ENCODE peak calls at places on chromosomes 5 and 9, in eight cellular contexts. One of them, this sample, is unnamed.

GRCh38 chr5:134549714-134550113 is 24.2 kb downstream of the JADE2 start:
- DNase-seq in HCT116: no peak
- DNase-seq in ovary: no peak
- DNase-seq in upper lobe of left lung: no peak
- DNase-seq in psoas muscle: no peak
- DNase-seq in fibroblast of lung: peak; percentile 85
- DNase-seq in OCI-LY7: no peak
- DNase-seq in endodermal cell: no peak
- DNase-seq in this sample: no peak

GRCh38 chr9:84325347-84325982 is 15.1 kb downstream of the SLC28A3 start:
- DNase-seq in HCT116: peak; percentile 15
- DNase-seq in upper lobe of left lung: no peak
- DNase-seq in OCI-LY7: no peak
- DNase-seq in endodermal cell: no peak
- DNase-seq in fibroblast of lung: peak; percentile 53
- DNase-seq in psoas muscle: no peak
- DNase-seq in ovary: no peak
- DNase-seq in this sample: no peak

GRCh38 chr5:6722015-6722414 is 8.8 kb downstream of the TENT4A start:
- DNase-seq in upper lobe of left lung: no peak
- DNase-seq in psoas muscle: no peak
- DNase-seq in endodermal cell: no peak
- DNase-seq in OCI-LY7: peak; percentile 52
- DNase-seq in fibroblast of lung: no peak
- DNase-seq in HCT116: no peak
- DNase-seq in ovary: no peak
- DNase-seq in this sample: no peak

GRCh38 chr9:112433715-112434392 is 52.8 kb upstream of the KIAA1958 start:
- DNase-seq in HCT116: no peak
- DNase-seq in endodermal cell: no peak
- DNase-seq in fibroblast of lung: no peak
- DNase-seq in OCI-LY7: no peak
- DNase-seq in ovary: no peak
- DNase-seq in psoas muscle: no peak
- DNase-seq in upper lobe of left lung: no peak
- DNase-seq in this sample: no peak

GRCh38 chr5:3352711-3353110 is 242.9 kb upstream of the IRX1 start:
- DNase-seq in upper lobe of left lung: no peak
- DNase-seq in HCT116: no peak
- DNase-seq in psoas muscle: no peak
- DNase-seq in ovary: no peak
- DNase-seq in endodermal cell: peak; percentile 7
- DNase-seq in fibroblast of lung: no peak
- DNase-seq in OCI-LY7: no peak
- DNase-seq in this sample: no peak

GRCh38 chr5:134248271-134248670 is 22.4 kb upstream of the PPP2CA start:
- DNase-seq in upper lobe of left lung: no peak
- DNase-seq in endodermal cell: no peak
- DNase-seq in HCT116: no peak
- DNase-seq in psoas muscle: no peak
- DNase-seq in OCI-LY7: no peak
- DNase-seq in fibroblast of lung: no peak
- DNase-seq in ovary: no peak
- DNase-seq in this sample: no peak

GRCh38 chr9:96459268-96460007 is 9.5 kb downstream of the HABP4 start:
- DNase-seq in upper lobe of left lung: no peak
- DNase-seq in HCT116: no peak
- DNase-seq in fibroblast of lung: peak; percentile 38
- DNase-seq in ovary: no peak
- DNase-seq in OCI-LY7: no peak
- DNase-seq in psoas muscle: no peak
- DNase-seq in endodermal cell: no peak
- DNase-seq in this sample: no peak

GRCh38 chr5:38528162-38528703 is 28.2 kb downstream of the LIFR start:
- DNase-seq in HCT116: no peak
- DNase-seq in ovary: no peak
- DNase-seq in OCI-LY7: no peak
- DNase-seq in upper lobe of left lung: no peak
- DNase-seq in psoas muscle: no peak
- DNase-seq in fibroblast of lung: no peak
- DNase-seq in endodermal cell: no peak
- DNase-seq in this sample: no peak

GRCh38 chr5:157571357-157571827 is 4.2 kb downstream of the ADAM19 start:
- DNase-seq in ovary: no peak
- DNase-seq in OCI-LY7: peak; percentile 89
- DNase-seq in psoas muscle: peak; percentile 60
- DNase-seq in endodermal cell: peak; percentile 85
- DNase-seq in upper lobe of left lung: no peak
- DNase-seq in HCT116: no peak
- DNase-seq in fibroblast of lung: peak; percentile 94
- DNase-seq in this sample: no peak

GRCh38 chr5:61301345-61301744 is 30.7 kb upstream of the ZSWIM6 start:
- DNase-seq in upper lobe of left lung: no peak
- DNase-seq in endodermal cell: no peak
- DNase-seq in ovary: no peak
- DNase-seq in OCI-LY7: no peak
- DNase-seq in psoas muscle: no peak
- DNase-seq in HCT116: no peak
- DNase-seq in fibroblast of lung: peak; percentile 63
- DNase-seq in this sample: no peak
- H3K4me1 ChIP-seq in upper lobe of left lung: peaks cover 19% of the 10 kb centered on the region
- H3K4me1 ChIP-seq in endodermal cell: peaks cover 23% of the 10 kb centered on the region
- H3K4me1 ChIP-seq in ovary: peaks cover 7% of the 10 kb centered on the region
- H3K4me1 ChIP-seq in OCI-LY7: no peaks in the 10 kb centered on the region
- H3K4me1 ChIP-seq in psoas muscle: peaks cover 24% of the 10 kb centered on the region
- H3K4me1 ChIP-seq in HCT116: peaks cover 46% of the 10 kb centered on the region
- H3K4me1 ChIP-seq in fibroblast of lung: peaks cover 31% of the 10 kb centered on the region
- H3K4me1 ChIP-seq in this sample: no peaks in the 10 kb centered on the region

DNA sequence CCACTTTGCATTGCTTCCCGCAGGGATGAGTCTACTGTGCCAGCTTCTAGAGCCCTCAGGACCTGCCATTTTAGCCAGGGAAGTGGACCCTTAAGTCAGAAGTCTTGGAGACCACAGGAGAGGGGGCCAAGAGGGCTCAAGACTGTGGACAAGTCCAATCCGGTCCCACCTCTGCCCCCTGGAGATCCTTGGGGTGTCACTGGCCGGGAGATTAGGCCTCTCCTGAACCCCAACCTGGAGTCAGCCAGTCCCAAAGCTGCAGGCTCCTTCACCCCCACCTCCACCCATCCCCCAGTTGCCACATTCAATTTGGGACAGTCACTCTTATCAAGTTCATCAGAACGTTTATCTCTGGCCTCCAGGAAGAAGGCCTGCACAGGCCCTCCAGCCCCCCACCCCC is 316 bp downstream of the SLC23A1 start:
- DNase-seq in psoas muscle: peak; percentile 25
- DNase-seq in ovary: no peak
- DNase-seq in upper lobe of left lung: no peak
- DNase-seq in fibroblast of lung: no peak
- DNase-seq in OCI-LY7: no peak
- DNase-seq in HCT116: no peak
- DNase-seq in endodermal cell: no peak
- DNase-seq in this sample: peak; percentile 6
- H3K4me1 ChIP-seq in psoas muscle: peaks cover 2% of the 10 kb centered on the region
- H3K4me1 ChIP-seq in ovary: no peaks in the 10 kb centered on the region
- H3K4me1 ChIP-seq in upper lobe of left lung: peaks cover 17% of the 10 kb centered on the region
- H3K4me1 ChIP-seq in fibroblast of lung: no peaks in the 10 kb centered on the region
- H3K4me1 ChIP-seq in OCI-LY7: peaks cover 60% of the 10 kb centered on the region
- H3K4me1 ChIP-seq in HCT116: no peaks in the 10 kb centered on the region
- H3K4me1 ChIP-seq in endodermal cell: peaks cover 6% of the 10 kb centered on the region
- H3K4me1 ChIP-seq in this sample: no peaks in the 10 kb centered on the region

GRCh38 chr9:91143642-91144041 is 218.1 kb downstream of the AUH start:
- DNase-seq in HCT116: no peak
- DNase-seq in psoas muscle: no peak
- DNase-seq in fibroblast of lung: no peak
- DNase-seq in OCI-LY7: no peak
- DNase-seq in endodermal cell: no peak
- DNase-seq in upper lobe of left lung: no peak
- DNase-seq in ovary: no peak
- DNase-seq in this sample: no peak
- H3K4me1 ChIP-seq in HCT116: peaks cover 22% of the 10 kb centered on the region
- H3K4me1 ChIP-seq in psoas muscle: no peaks in the 10 kb centered on the region
- H3K4me1 ChIP-seq in fibroblast of lung: peaks cover 2% of the 10 kb centered on the region
- H3K4me1 ChIP-seq in OCI-LY7: peaks cover 17% of the 10 kb centered on the region
- H3K4me1 ChIP-seq in endodermal cell: no peaks in the 10 kb centered on the region
- H3K4me1 ChIP-seq in upper lobe of left lung: peaks cover 9% of the 10 kb centered on the region
- H3K4me1 ChIP-seq in ovary: no peaks in the 10 kb centered on the region
- H3K4me1 ChIP-seq in this sample: peaks cover 8% of the 10 kb centered on the region

DNA sequence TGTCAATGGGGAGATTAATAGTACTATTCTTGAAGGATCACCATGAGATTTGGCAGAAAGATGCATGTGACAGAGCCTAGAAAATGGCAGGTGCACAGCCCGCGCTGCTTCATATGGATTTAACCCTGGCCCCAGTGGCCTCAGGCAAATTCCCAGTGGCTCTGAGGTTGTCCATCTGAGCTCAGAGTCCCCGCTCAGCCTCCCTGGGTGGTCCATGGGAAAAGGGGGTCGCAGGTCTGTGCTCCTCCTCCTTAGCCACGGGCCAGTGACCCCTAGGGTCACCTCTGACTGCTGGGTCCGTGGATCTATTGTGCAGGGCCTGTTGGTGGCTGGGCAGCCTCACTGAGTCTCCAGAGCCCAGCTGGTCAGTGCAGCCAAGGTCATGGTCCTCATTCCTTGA is 93.3 kb upstream of the BOD1 start:
- DNase-seq in ovary: no peak
- DNase-seq in endodermal cell: no peak
- DNase-seq in upper lobe of left lung: no peak
- DNase-seq in fibroblast of lung: no peak
- DNase-seq in HCT116: no peak
- DNase-seq in OCI-LY7: no peak
- DNase-seq in psoas muscle: no peak
- DNase-seq in this sample: no peak
- H3K4me1 ChIP-seq in ovary: no peaks in the 10 kb centered on the region
- H3K4me1 ChIP-seq in endodermal cell: no peaks in the 10 kb centered on the region
- H3K4me1 ChIP-seq in upper lobe of left lung: peaks cover 4% of the 10 kb centered on the region
- H3K4me1 ChIP-seq in fibroblast of lung: no peaks in the 10 kb centered on the region
- H3K4me1 ChIP-seq in HCT116: peaks cover 7% of the 10 kb centered on the region
- H3K4me1 ChIP-seq in OCI-LY7: peaks cover 73% of the 10 kb centered on the region
- H3K4me1 ChIP-seq in psoas muscle: peaks cover 20% of the 10 kb centered on the region
- H3K4me1 ChIP-seq in this sample: no peaks in the 10 kb centered on the region

GRCh38 chr9:133369923-133370322 is 5.9 kb downstream of the SURF4 start:
- DNase-seq in ovary: no peak
- DNase-seq in psoas muscle: no peak
- DNase-seq in OCI-LY7: no peak
- DNase-seq in fibroblast of lung: no peak
- DNase-seq in upper lobe of left lung: no peak
- DNase-seq in endodermal cell: no peak
- DNase-seq in HCT116: no peak
- DNase-seq in this sample: no peak
- H3K4me1 ChIP-seq in ovary: peaks cover 11% of the 10 kb centered on the region
- H3K4me1 ChIP-seq in psoas muscle: peaks cover 71% of the 10 kb centered on the region
- H3K4me1 ChIP-seq in OCI-LY7: peaks cover 29% of the 10 kb centered on the region
- H3K4me1 ChIP-seq in fibroblast of lung: peaks cover 10% of the 10 kb centered on the region
- H3K4me1 ChIP-seq in upper lobe of left lung: peaks cover 73% of the 10 kb centered on the region
- H3K4me1 ChIP-seq in endodermal cell: peaks cover 18% of the 10 kb centered on the region
- H3K4me1 ChIP-seq in HCT116: peaks cover 5% of the 10 kb centered on the region
- H3K4me1 ChIP-seq in this sample: peaks cover 14% of the 10 kb centered on the region

DNA sequence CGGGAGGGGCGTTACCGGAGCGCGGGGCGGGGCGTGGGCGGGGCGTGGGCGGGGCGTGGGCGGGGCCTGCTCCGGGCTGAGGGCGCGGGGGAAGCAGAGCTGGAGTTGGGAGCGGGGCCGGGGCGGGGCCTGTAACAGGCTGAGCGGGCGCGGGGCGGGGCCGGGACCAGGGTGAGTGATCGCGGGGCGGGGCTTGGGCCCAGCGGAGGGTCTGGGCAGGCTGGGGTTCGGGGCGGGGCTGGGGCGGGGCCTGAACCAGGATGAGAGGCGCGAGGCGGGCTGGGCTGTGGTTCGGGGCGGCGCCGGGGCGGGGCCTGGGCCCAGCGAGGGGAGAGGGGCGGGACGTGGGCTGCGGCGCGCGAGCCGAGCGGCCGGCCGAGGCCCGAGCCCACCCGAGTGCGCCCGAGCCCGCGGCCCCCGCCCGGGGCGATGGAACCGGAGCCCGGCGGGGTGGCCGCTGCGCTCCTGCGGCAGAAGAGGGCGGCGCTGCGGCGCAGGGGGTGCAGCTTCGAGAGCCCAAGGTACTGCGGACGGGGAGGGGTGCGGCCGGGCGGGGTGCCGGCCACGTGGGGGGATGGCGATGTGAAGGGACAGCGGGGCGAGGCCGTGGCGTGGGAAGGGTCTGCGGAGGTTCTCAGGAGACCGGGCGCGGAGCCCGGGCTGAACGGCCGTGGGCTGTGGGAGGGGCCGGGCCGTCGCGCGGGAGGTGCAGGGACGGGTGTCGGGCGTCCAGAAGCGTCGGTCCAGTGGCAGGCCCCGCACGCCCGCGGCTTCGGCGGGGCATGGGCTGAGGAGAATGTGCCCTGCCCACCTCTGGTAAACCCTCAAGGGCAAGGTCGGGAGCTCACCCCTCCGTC is 39.5 kb upstream of the GARNL3 start:
- DNase-seq in endodermal cell: peak; percentile 99
- DNase-seq in psoas muscle: peak; percentile 99
- DNase-seq in ovary: peak; percentile 98
- DNase-seq in upper lobe of left lung: peak; percentile 100
- DNase-seq in fibroblast of lung: peak; percentile 76
- DNase-seq in OCI-LY7: peak; percentile 94
- DNase-seq in HCT116: peak; percentile 63
- DNase-seq in this sample: peak; percentile 98
- H3K4me1 ChIP-seq in endodermal cell: no peaks in the 10 kb centered on the region
- H3K4me1 ChIP-seq in psoas muscle: no peaks in the 10 kb centered on the region
- H3K4me1 ChIP-seq in ovary: peaks cover 5% of the 10 kb centered on the region
- H3K4me1 ChIP-seq in upper lobe of left lung: peaks cover 25% of the 10 kb centered on the region
- H3K4me1 ChIP-seq in fibroblast of lung: no peaks in the 10 kb centered on the region
- H3K4me1 ChIP-seq in OCI-LY7: peaks cover 46% of the 10 kb centered on the region
- H3K4me1 ChIP-seq in HCT116: peaks cover 26% of the 10 kb centered on the region
- H3K4me1 ChIP-seq in this sample: no peaks in the 10 kb centered on the region